ENCODE peak calls at places on chromosome 1, in six cellular contexts. N, F, H, G, C and Z are unnamed samples.

GRCh38 chr1:64866689-64867088 is 99.7 kb downstream of the JAK1 start:
- DNase-seq in F (no peak), C (no peak), G (no peak), N (no peak), H (no peak), Z (no peak)

GRCh38 chr1:187509091-187509490 is 680.3 kb downstream of the PLA2G4A start:
- DNase-seq in G (no peak), C (no peak), H (no peak), N (no peak), F (no peak), Z (no peak)

GRCh38 chr1:51535006-51535592 is 16.0 kb upstream of the EPS15 start:
- DNase-seq in C (peak), F (peak), H (peak), G (no peak), N (no peak), Z (no peak)

GRCh38 chr1:170321113-170321512 is 175.4 kb downstream of the NTMT2 start:
- DNase-seq in H (peak), C (no peak), N (no peak), G (no peak), F (no peak), Z (no peak)

GRCh38 chr1:84603941-84604830 is 29.9 kb upstream of the CTBS start:
- DNase-seq in F (no peak), G (peak), H (peak), C (peak), N (peak), Z (peak)

GRCh38 chr1:148357037-148357436 is 126.1 kb downstream of the PPIAL4G start:
- DNase-seq in H (no peak), G (no peak), C (no peak), F (no peak), N (no peak), Z (no peak)

GRCh38 chr1:203283597-203283996 is 21.7 kb upstream of the BTG2 start:
- DNase-seq in G (no peak), C (no peak), F (no peak), H (no peak), N (no peak), Z (peak)

GRCh38 chr1:172069535-172069934 is 228.2 kb downstream of the DNM3 start:
- DNase-seq in F (no peak), N (no peak), H (no peak), G (no peak), C (no peak), Z (no peak)

GRCh38 chr1:44040856-44041255 is 9.6 kb upstream of the SLC6A9 start:
- DNase-seq in H (peak), G (no peak), C (no peak), N (no peak), F (no peak), Z (no peak)

GRCh38 chr1:88876573-88877335 is 14.6 kb downstream of the GTF2B start:
- DNase-seq in F (no peak), N (no peak), H (no peak), C (no peak), G (no peak), Z (no peak)

GRCh38 chr1:90201467-90202358 is 206.8 kb downstream of the ZNF326 start:
- DNase-seq in G (no peak), N (no peak), H (peak), C (no peak), F (peak), Z (no peak)

GRCh38 chr1:39159224-39160036 is 45.1 kb upstream of the MACF1 start:
- DNase-seq in N (no peak), G (no peak), F (no peak), H (peak), C (peak), Z (peak)

GRCh38 chr1:17874231-17874630 is 119.1 kb downstream of the ACTL8 start:
- DNase-seq in H (peak), F (peak), C (no peak), G (no peak), N (no peak), Z (peak)

GRCh38 chr1:15296602-15297321 is 49.7 kb downstream of the FHAD1 start:
- DNase-seq in C (no peak), F (no peak), G (no peak), H (peak), N (no peak), Z (no peak)

GRCh38 chr1:47445823-47446567 is 8.2 kb downstream of the FOXD2 start:
- DNase-seq in N (no peak), C (no peak), G (no peak), F (no peak), H (no peak), Z (no peak)

GRCh38 chr1:212728606-212729005 is 29.0 kb upstream of the BATF3 start:
- DNase-seq in H (no peak), G (no peak), F (no peak), C (no peak), N (no peak), Z (no peak)

GRCh38 chr1:7262611-7263010 is 477.4 kb downstream of the CAMTA1 start:
- DNase-seq in G (no peak), N (no peak), F (no peak), C (no peak), H (no peak), Z (no peak)

GRCh38 chr1:8343464-8344001 is 25.6 kb downstream of the SLC45A1 start:
- DNase-seq in H (peak), F (peak), N (no peak), C (peak), G (peak), Z (no peak)

GRCh38 chr1:164801246-164801731 is 242.3 kb downstream of the PBX1 start:
- DNase-seq in N (no peak), G (no peak), C (peak), H (no peak), F (no peak), Z (no peak)

GRCh38 chr1:27367160-27367650 is 444 bp upstream of the MAP3K6 start:
- DNase-seq in H (no peak), C (no peak), N (no peak), F (no peak), G (no peak), Z (no peak)

GRCh38 chr1:114270255-114271117 is 116.8 kb upstream of the SYT6 start:
- DNase-seq in G (no peak), F (no peak), C (no peak), H (no peak), N (no peak), Z (no peak)

GRCh38 chr1:204380293-204380831 is 20.6 kb upstream of the PLEKHA6 start:
- DNase-seq in H (no peak), N (no peak), F (no peak), C (no peak), G (no peak), Z (no peak)

GRCh38 chr1:218304281-218305039 is 19.4 kb downstream of the RRP15 start:
- DNase-seq in F (no peak), N (no peak), H (peak), G (no peak), C (no peak), Z (no peak)

GRCh38 chr1:86138746-86139145 is 17.8 kb downstream of the COL24A1 start:
- DNase-seq in G (no peak), F (no peak), H (no peak), N (no peak), C (no peak), Z (no peak)